ENCODE peak calls at places on chromosomes 1 and 21, in four cellular contexts. One of them, this sample, is unnamed.

GRCh38 chr21:15415541-15416261 is 314.1 kb upstream of the USP25 start:
- DNase-seq in heart left ventricle: no peak
- DNase-seq in prostate gland: no peak
- DNase-seq in GM03348: peak; percentile 11
- DNase-seq in this sample: no peak

GRCh38 chr1:26831546-26832248 is 5.2 kb downstream of the ZDHHC18 start:
- DNase-seq in heart left ventricle: no peak
- DNase-seq in prostate gland: no peak
- DNase-seq in GM03348: no peak
- DNase-seq in this sample: no peak

GRCh38 chr1:103108525-103109150 is 316 bp upstream of the COL11A1 start:
- DNase-seq in heart left ventricle: peak; percentile 44
- DNase-seq in prostate gland: no peak
- DNase-seq in GM03348: peak; percentile 59
- DNase-seq in this sample: peak; percentile 35

GRCh38 chr1:169003864-169004516 is 102.5 kb upstream of the ATP1B1 start:
- DNase-seq in heart left ventricle: no peak
- DNase-seq in prostate gland: no peak
- DNase-seq in GM03348: peak; percentile 56
- DNase-seq in this sample: peak; percentile 89

GRCh38 chr1:12480748-12481362 is 137.2 kb downstream of the DHRS3 start:
- DNase-seq in heart left ventricle: no peak
- DNase-seq in prostate gland: no peak
- DNase-seq in GM03348: peak; percentile 87
- DNase-seq in this sample: no peak

GRCh38 chr1:12636098-12636950 is 7.6 kb upstream of the AADACL4 start:
- DNase-seq in heart left ventricle: peak; percentile 76
- DNase-seq in prostate gland: no peak
- DNase-seq in GM03348: peak; percentile 86
- DNase-seq in this sample: peak; percentile 56

GRCh38 chr1:180270767-180271639 is 40.9 kb downstream of the LHX4 start:
- DNase-seq in heart left ventricle: no peak
- DNase-seq in prostate gland: no peak
- DNase-seq in GM03348: no peak
- DNase-seq in this sample: no peak

GRCh38 chr1:114075546-114076249 is 78.0 kb downstream of the SYT6 start:
- DNase-seq in heart left ventricle: no peak
- DNase-seq in prostate gland: no peak
- DNase-seq in GM03348: no peak
- DNase-seq in this sample: no peak

GRCh38 chr21:25573409-25574206 is 33.7 kb downstream of the MRPL39 start:
- DNase-seq in heart left ventricle: no peak
- DNase-seq in prostate gland: no peak
- DNase-seq in GM03348: peak; percentile 75
- DNase-seq in this sample: no peak

GRCh38 chr1:154342836-154343472 is 17.6 kb downstream of the ATP8B2 start:
- DNase-seq in heart left ventricle: peak; percentile 74
- DNase-seq in prostate gland: no peak
- DNase-seq in GM03348: no peak
- DNase-seq in this sample: peak; percentile 17

GRCh38 chr1:172813330-172813729 is 154.4 kb downstream of the FASLG start:
- DNase-seq in heart left ventricle: no peak
- DNase-seq in prostate gland: no peak
- DNase-seq in GM03348: no peak
- DNase-seq in this sample: no peak

GRCh38 chr1:162090378-162090777 is 20.9 kb downstream of the NOS1AP start:
- DNase-seq in heart left ventricle: no peak
- DNase-seq in prostate gland: no peak
- DNase-seq in GM03348: no peak
- DNase-seq in this sample: no peak

GRCh38 chr1:173002891-173003582 is 47.7 kb downstream of the TNFSF18 start:
- DNase-seq in heart left ventricle: no peak
- DNase-seq in prostate gland: no peak
- DNase-seq in GM03348: peak; percentile 24
- DNase-seq in this sample: no peak

GRCh38 chr1:47433037-47433421 is 4.8 kb upstream of the FOXD2 start:
- DNase-seq in heart left ventricle: no peak
- DNase-seq in prostate gland: no peak
- DNase-seq in GM03348: no peak
- DNase-seq in this sample: no peak

GRCh38 chr1:246398126-246398813 is 108.8 kb downstream of the SMYD3 start:
- DNase-seq in heart left ventricle: no peak
- DNase-seq in prostate gland: no peak
- DNase-seq in GM03348: no peak
- DNase-seq in this sample: no peak

GRCh38 chr1:11594222-11594621 is 60.0 kb downstream of the FBXO2 start:
- DNase-seq in heart left ventricle: no peak
- DNase-seq in prostate gland: no peak
- DNase-seq in GM03348: peak; percentile 29
- DNase-seq in this sample: no peak

GRCh38 chr1:214583824-214584554 is 19.0 kb upstream of the CENPF start:
- DNase-seq in heart left ventricle: no peak
- DNase-seq in prostate gland: no peak
- DNase-seq in GM03348: no peak
- DNase-seq in this sample: no peak

GRCh38 chr1:1616045-1616821 is 933 bp downstream of the MIB2 start:
- DNase-seq in heart left ventricle: peak; percentile 74
- DNase-seq in prostate gland: peak; percentile 33
- DNase-seq in GM03348: peak; percentile 91
- DNase-seq in this sample: peak; percentile 50

GRCh38 chr1:160127865-160128523 is 12.4 kb downstream of the ATP1A2 start:
- DNase-seq in heart left ventricle: no peak
- DNase-seq in prostate gland: no peak
- DNase-seq in GM03348: peak; percentile 85
- DNase-seq in this sample: no peak

GRCh38 chr1:90834354-90835171 is 117.5 kb upstream of the BARHL2 start:
- DNase-seq in heart left ventricle: no peak
- DNase-seq in prostate gland: no peak
- DNase-seq in GM03348: no peak
- DNase-seq in this sample: no peak